ENCODE peak calls at places on chromosomes 11 and 22, in five cellular contexts. E is neuronal stem cell; A is effector memory CD4-positive, alpha-beta T cell; V is CD8-positive, alpha-beta T cell; G is upper lobe of right lung. Q is an unnamed sample.

GRCh38 chr11:86748296-86748695 is 52.0 kb upstream of the PRSS23 start:
- DNase-seq in E (no peak), A (no peak), V (no peak), G (no peak), Q (peak; percentile 61)

GRCh38 chr11:126748097-126748756 is 252.3 kb downstream of the KIRREL3 start:
- DNase-seq in E (no peak), A (no peak), V (no peak), G (peak; percentile 63), Q (no peak)

GRCh38 chr11:128188346-128189115 is 398.8 kb downstream of the ETS1 start:
- DNase-seq in E (no peak), A (no peak), V (no peak), G (no peak), Q (peak; percentile 20)

GRCh38 chr11:9726313-9727022 is 62.6 kb downstream of the SWAP70 start:
- DNase-seq in E (no peak), A (no peak), V (no peak), G (no peak), Q (peak; percentile 68)

GRCh38 chr22:22666307-22667091 is 22.1 kb downstream of the GGTLC2 start:
- DNase-seq in E (no peak), A (no peak), V (no peak), G (no peak), Q (peak; percentile 29)

GRCh38 chr22:37742374-37743092 is 45.7 kb downstream of the TRIOBP start:
- DNase-seq in E (no peak), A (no peak), V (no peak), G (no peak), Q (peak; percentile 72)

GRCh38 chr22:43996170-43996980 is 27.7 kb upstream of the PARVB start:
- DNase-seq in E (no peak), A (peak; percentile 31), V (peak; percentile 54), G (peak; percentile 83), Q (no peak)

GRCh38 chr11:129589190-129589589 is 213.5 kb downstream of the BARX2 start:
- DNase-seq in E (no peak), A (no peak), V (no peak), G (no peak), Q (no peak)

GRCh38 chr11:1759151-1759850 is 4.4 kb downstream of the CTSD start:
- DNase-seq in E (no peak), A (no peak), V (no peak), G (peak; percentile 67), Q (no peak)
- H3K27ac ChIP-seq in E (no peak overlapping the region), A (peak overlapping the region; percentile 62), V (no peak overlapping the region), G (peak overlapping the region; percentile 91), Q (no peak overlapping the region)

GRCh38 chr11:16124390-16124789 is 232.0 kb downstream of the SOX6 start:
- DNase-seq in E (no peak), A (no peak), V (no peak), G (no peak), Q (no peak)
- H3K27ac ChIP-seq in E (no peak overlapping the region), A (no peak overlapping the region), V (no peak overlapping the region), G (no peak overlapping the region), Q (no peak overlapping the region)

GRCh38 chr11:76698321-76699043 is 27.9 kb upstream of the LRRC32 start:
- DNase-seq in E (no peak), A (no peak), V (no peak), G (no peak), Q (no peak)

GRCh38 chr11:76696756-76697155 is 26.2 kb upstream of the LRRC32 start:
- DNase-seq in E (no peak), A (no peak), V (no peak), G (no peak), Q (no peak)

GRCh38 chr11:76700177-76701100 is 29.9 kb upstream of the LRRC32 start:
- DNase-seq in E (no peak), A (no peak), V (no peak), G (no peak), Q (peak; percentile 86)

GRCh38 chr11:76701701-76702100 is 31.2 kb upstream of the LRRC32 start:
- DNase-seq in E (no peak), A (no peak), V (no peak), G (no peak), Q (peak; percentile 34)

DNA sequence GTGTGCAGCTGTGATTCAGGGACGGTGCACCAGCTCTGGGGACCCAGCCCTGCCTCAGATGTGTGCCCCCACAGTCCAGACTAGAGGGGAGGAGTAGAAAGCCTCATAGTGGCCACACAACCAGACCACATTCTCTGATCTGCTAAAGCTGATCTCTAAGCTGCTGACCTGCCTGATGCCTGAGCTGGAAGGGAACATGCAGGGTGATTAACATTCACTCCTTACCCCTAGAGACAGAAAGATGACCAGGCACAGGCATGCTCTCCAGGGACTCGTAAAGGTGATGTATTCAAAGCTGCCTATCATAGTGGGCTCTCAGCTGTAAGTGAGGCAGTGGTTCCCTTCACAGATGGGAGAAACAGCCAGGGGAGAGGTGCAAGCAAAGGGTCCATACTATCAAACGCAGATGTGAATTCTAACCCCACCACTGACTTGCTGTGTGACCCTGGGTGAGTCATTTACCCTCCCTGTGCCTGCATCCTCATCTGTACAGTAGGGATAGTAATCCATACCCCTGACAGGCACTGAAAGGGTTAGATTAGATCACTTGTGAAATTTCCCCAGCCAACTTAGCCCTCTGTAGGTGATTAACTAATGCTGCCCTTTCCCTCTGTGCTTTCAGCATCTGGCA is 29.0 kb upstream of the LRRC32 start:
- DNase-seq in E (no peak), A (no peak), V (no peak), G (no peak), Q (no peak)
- H3K27ac ChIP-seq in E (no peak overlapping the region), A (no peak overlapping the region), V (no peak overlapping the region), G (no peak overlapping the region), Q (peak overlapping the region; percentile 29)

GRCh38 chr11:68772936-68773335 is 21.6 kb upstream of the TESMIN start:
- DNase-seq in E (no peak), A (no peak), V (no peak), G (no peak), Q (no peak)
- H3K27ac ChIP-seq in E (no peak overlapping the region), A (no peak overlapping the region), V (no peak overlapping the region), G (no peak overlapping the region), Q (no peak overlapping the region)

GRCh38 chr11:64872790-64873488 is 5.5 kb downstream of the EHD1 start:
- DNase-seq in E (no peak), A (no peak), V (no peak), G (no peak), Q (no peak)
- H3K27ac ChIP-seq in E (no peak overlapping the region), A (peak overlapping the region; percentile 74), V (peak overlapping the region; percentile 4), G (peak overlapping the region; percentile 13), Q (no peak overlapping the region)

DNA sequence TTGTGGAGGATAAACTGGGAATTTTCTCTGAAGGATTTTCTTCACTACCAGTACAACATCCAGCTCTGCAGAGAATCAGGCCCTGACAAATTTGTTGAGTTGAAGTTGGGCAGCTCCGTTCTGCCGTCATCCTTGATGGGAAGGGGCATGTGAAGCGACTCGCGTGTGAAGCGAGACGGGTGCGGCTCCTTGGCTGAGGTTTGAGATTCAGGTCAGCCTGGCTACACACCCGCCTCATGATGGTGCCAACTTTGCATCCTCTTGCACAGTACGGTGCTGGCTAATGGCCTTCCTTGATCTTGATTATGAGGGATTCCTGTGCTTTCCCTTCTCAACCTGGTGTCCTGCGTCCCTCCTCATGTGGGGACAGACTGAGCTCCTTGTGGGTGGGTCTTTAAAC is 19.7 kb upstream of the CDC42EP2 start:
- DNase-seq in E (no peak), A (no peak), V (no peak), G (no peak), Q (no peak)
- H3K27ac ChIP-seq in E (no peak overlapping the region), A (no peak overlapping the region), V (no peak overlapping the region), G (peak overlapping the region; percentile 59), Q (no peak overlapping the region)

Q was measured in brain microvascular endothelial cell.